ENCODE peak calls at places on chromosomes 3 and 15, in six cellular contexts. X, P, W, Q, I and D are unnamed samples.

GRCh38 chr3:143239026-143239425 is 119.5 kb downstream of the CHST2 start:
- DNase-seq in X (no peak), P (no peak), W (no peak), Q (no peak), I (no peak), D (no peak)

GRCh38 chr3:129005526-129006303 is 4.6 kb downstream of the EFCC1 start:
- DNase-seq in X (no peak), P (peak), W (peak), Q (no peak), I (no peak), D (no peak)

GRCh38 chr3:43373588-43373935 is 87.2 kb downstream of the SNRK start:
- DNase-seq in X (no peak), P (no peak), W (no peak), Q (no peak), I (peak), D (no peak)

GRCh38 chr3:112425382-112425781 is 73.9 kb downstream of the BTLA start:
- DNase-seq in X (no peak), P (no peak), W (no peak), Q (no peak), I (no peak), D (no peak)

GRCh38 chr15:40002295-40002694 is 36.7 kb downstream of the SRP14 start:
- DNase-seq in X (peak), P (no peak), W (no peak), Q (no peak), I (peak), D (no peak)

GRCh38 chr3:112128843-112129727 is 4.0 kb downstream of the GCSAM start:
- DNase-seq in X (no peak), P (no peak), W (peak), Q (no peak), I (peak), D (no peak)

GRCh38 chr15:61564785-61565184 is 335.7 kb upstream of the RORA start:
- DNase-seq in X (no peak), P (no peak), W (no peak), Q (no peak), I (no peak), D (no peak)

GRCh38 chr3:12288466-12289129 is at the start of gene PPARG:
- DNase-seq in X (no peak), P (peak), W (no peak), Q (peak), I (peak), D (no peak)

GRCh38 chr3:192750201-192750600 is 22.9 kb upstream of the FGF12 start:
- DNase-seq in X (no peak), P (no peak), W (no peak), Q (no peak), I (no peak), D (no peak)

GRCh38 chr3:5390221-5390620 is 202.7 kb downstream of the EDEM1 start:
- DNase-seq in X (no peak), P (no peak), W (peak), Q (no peak), I (no peak), D (no peak)

GRCh38 chr15:30992465-30992864 is 1.0 kb upstream of the MTMR10 start:
- DNase-seq in X (no peak), P (no peak), W (peak), Q (peak), I (no peak), D (no peak)

DNA sequence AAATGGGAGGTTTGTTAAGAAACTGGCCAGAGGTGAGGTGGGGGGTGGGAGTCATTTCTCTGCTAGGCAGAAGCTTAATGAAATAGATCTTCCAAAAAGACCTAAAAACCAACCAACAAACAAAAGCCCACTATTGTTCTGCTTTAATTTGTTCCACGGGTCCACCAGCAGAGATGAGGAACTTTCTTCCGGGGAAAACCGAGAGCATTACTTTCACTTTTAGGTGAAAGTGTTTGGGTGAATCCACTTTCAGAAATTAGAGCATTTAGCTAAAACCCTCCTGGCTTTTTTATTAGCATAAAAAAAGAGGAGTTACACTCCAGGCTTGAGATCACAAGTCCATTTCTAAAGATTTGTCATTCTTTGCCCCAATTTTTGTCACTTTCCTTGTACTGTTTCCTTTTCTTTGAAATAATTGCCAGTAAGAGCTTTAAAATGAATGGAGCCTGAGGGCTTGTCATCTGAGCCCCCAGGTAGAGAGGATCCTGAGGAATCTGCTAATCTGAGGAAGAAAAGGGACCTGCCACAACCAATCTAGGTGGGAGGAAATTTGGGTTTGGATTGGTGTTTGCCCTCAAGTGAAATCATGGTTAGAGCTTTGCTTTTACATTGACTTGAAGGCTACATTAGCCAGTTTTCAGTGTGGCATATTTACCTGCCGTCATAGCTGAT is 667.6 kb downstream of the NAALADL2 start:
- DNase-seq in X (no peak), P (no peak), W (no peak), Q (no peak), I (no peak), D (peak)
- H3K4me3 ChIP-seq in X (peak), P (peak), W (no peak), Q (no peak), I (no peak), D (peak)

DNA sequence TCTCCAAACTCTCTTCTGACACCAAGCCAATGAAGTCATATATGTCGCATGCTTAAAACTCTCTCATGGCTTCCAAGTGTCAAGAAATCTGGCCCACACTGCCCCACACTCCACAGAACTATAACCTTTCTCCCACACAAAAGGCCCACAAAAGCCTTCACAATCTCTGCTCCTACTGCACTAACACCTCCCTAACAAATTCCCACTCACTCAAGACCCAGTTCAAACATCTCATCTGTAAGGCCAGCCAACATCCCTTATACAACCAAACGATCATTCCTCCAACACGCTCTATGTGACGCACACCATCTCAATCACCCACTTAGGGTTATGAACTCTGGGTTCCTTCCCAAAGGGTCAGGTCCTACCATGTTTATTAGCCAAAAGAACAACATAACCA is 13.5 kb downstream of the TBC1D2B start:
- DNase-seq in X (no peak), P (no peak), W (no peak), Q (no peak), I (no peak), D (no peak)
- H3K27ac ChIP-seq in X (peak), P (peak), W (no peak), Q (no peak), I (no peak), D (no peak)

GRCh38 chr15:92393287-92393993 is at the start of gene ST8SIA2:
- DNase-seq in X (no peak), P (peak), W (no peak), Q (peak), I (no peak), D (peak)
- H3K4me3 ChIP-seq in X (peak), P (peak), W (no peak), Q (peak), I (no peak), D (peak)

GRCh38 chr15:91779960-91780359 is 73.5 kb upstream of the SLCO3A1 start:
- DNase-seq in X (no peak), P (no peak), W (no peak), Q (no peak), I (no peak), D (no peak)

GRCh38 chr15:91782221-91782620 is 71.3 kb upstream of the SLCO3A1 start:
- DNase-seq in X (no peak), P (no peak), W (no peak), Q (no peak), I (no peak), D (no peak)

GRCh38 chr15:91783451-91783850 is 70.1 kb upstream of the SLCO3A1 start:
- DNase-seq in X (no peak), P (no peak), W (no peak), Q (no peak), I (no peak), D (no peak)

GRCh38 chr15:91783001-91783400 is 70.5 kb upstream of the SLCO3A1 start:
- DNase-seq in X (no peak), P (no peak), W (no peak), Q (no peak), I (no peak), D (no peak)

DNA sequence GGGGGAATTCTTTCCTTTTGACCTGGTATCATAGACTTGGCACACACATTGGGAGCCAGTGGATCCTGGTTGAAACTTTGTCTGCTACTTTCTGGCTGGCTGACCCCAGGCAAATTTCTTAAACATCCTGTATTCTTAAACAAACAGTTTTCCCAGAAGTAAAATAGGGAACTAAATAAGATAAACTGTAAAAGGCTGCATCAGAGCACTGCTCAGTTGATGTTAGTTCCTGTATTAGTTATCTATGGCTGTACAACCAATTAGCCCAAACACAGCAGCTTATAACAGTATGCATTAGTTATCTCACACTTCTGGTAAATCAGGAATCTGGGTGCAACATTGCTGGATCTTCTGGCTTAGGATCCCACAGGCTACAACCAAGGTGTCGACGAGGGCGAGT is 73.1 kb upstream of the SLCO3A1 start:
- DNase-seq in X (no peak), P (no peak), W (no peak), Q (no peak), I (no peak), D (no peak)
- H3K27ac ChIP-seq in X (no peak), P (no peak), W (no peak), Q (no peak), I (no peak), D (no peak)

DNA sequence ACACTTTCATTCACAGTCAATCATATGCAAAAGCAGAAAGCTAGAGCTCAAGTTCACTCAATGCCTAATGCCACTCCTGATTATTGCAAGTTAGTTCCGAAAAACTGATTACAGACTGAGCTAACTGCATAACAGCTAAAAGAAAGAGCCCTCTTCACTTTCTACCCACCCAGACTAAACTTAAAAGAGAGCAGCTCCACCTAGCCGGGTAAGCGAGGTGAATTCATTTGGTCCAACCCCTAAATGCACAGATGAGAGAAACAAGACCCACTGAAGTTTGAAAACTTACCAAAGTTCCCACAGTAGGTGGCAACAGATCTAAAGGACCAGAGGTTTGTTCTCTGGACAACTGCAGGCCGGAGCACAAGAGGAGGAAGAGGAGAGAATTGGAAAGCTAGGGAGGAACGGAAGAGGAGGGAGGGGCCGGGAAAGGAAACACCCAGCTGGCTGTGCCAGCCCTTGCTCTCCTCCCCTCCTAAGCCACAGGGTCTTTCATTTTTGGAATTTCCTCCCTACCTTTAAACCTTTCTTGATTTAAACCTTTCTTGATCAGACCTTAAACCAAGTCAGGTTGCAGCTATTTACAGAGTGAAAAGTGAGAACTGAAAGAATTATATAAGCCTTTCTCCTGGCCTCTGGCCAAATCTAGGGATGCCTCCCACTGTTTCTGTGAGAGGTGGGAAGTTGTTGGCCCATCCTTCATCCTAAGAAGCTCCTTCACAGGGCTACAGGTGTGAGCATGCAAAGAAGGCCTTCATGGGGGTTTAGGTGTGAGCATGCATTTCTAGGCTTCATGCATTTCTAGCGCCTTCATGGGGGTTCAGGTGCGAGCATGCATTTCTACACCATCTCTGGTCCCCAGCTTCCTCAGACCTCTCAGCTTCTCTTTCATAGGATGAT is 114.7 kb upstream of the LMOD3 start:
- DNase-seq in X (no peak), P (no peak), W (no peak), Q (peak), I (no peak), D (no peak)
- H3K4me3 ChIP-seq in X (no peak), P (peak), W (no peak), Q (no peak), I (no peak), D (no peak)

GRCh38 chr3:134291300-134292254 is 40.9 kb upstream of the RYK start:
- DNase-seq in X (peak), P (peak), W (no peak), Q (no peak), I (peak), D (no peak)
- H3K27ac ChIP-seq in X (no peak), P (peak), W (no peak), Q (peak), I (no peak), D (no peak)

DNA sequence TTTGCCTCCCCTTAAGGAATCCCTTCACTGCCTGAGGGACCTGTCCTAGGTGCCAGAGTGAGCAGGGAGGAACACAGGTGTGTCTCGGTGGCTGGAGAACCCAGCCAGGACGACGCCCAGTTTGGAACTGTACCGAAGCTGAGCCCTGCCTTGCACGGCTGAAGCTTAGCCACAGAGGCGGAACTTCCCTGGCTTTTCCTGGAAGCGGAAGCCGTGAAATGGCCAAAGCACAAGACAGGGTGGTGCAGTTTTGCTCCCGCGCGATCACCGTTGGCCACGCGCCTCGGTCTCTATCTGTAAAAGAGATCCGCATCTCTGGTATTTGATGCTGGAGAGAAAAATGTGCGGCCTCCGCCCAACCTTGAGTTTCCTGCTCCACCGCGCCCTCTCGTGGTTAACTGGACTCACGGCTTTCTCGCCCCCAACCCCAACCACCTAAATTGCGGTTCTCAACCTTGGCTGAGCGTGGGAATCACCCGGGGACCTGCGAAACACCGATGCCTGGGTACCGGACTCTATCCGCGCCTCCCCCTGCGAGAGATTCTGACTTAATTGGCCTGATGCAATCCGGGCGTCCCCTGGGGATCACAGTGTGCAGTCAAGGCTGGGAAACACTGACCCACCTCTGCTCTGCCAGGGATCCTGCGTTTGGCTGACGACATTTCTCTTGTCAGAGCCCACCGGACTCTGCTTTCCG is 70.7 kb upstream of the ABHD2 start:
- DNase-seq in X (peak), P (peak), W (peak), Q (peak), I (peak), D (peak)
- H3K4me3 ChIP-seq in X (peak), P (peak), W (peak), Q (no peak), I (peak), D (peak)

DNA sequence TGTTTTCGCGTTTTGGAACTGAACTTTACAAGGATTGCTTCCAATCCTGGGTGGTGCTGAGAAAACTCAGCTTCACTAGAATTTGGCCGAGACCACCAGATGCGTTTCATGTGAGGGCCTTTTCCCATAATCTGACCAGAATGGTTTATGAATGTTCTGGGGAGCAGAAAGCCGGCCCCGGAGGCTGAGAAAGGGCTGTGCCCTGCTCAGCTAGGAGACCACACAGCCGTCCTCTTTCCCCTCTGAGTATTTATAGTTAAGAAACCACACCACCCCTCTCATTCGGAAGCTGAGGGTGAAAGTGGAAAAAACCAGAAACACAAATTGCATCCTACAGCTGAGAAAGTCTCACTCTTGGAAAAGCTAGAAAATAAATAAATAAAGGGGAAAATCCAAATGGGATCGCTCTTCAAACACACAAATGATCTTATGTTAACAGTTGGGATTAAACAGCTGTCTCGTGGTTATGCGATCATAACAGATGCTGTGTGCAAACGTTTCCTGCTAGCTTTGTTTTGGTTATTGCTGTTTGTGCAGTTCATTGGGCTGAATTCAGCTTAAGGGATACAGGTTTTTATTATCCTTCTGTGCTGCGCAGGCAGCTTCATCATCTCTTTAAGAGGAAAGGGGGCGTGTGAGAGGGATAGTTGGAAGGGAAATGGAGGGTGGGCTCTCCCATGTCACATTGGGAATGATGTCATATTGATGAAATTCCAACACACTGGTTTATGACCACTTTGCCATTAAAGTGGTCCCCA is 1026.2 kb upstream of the NR2F2 start:
- DNase-seq in X (no peak), P (no peak), W (no peak), Q (peak), I (no peak), D (peak)
- H3K27ac ChIP-seq in X (no peak), P (peak), W (no peak), Q (no peak), I (no peak), D (peak)

GRCh38 chr3:171455603-171456550 is 4.3 kb downstream of the TNIK start:
- DNase-seq in X (no peak), P (peak), W (no peak), Q (no peak), I (peak), D (no peak)

GRCh38 chr3:171454026-171454425 is 6.2 kb downstream of the TNIK start:
- DNase-seq in X (no peak), P (no peak), W (no peak), Q (no peak), I (no peak), D (no peak)

GRCh38 chr3:171456765-171457164 is 3.4 kb downstream of the TNIK start:
- DNase-seq in X (no peak), P (no peak), W (no peak), Q (no peak), I (no peak), D (no peak)

GRCh38 chr3:171451915-171452707 is 8.1 kb downstream of the TNIK start:
- DNase-seq in X (no peak), P (no peak), W (no peak), Q (no peak), I (no peak), D (no peak)

DNA sequence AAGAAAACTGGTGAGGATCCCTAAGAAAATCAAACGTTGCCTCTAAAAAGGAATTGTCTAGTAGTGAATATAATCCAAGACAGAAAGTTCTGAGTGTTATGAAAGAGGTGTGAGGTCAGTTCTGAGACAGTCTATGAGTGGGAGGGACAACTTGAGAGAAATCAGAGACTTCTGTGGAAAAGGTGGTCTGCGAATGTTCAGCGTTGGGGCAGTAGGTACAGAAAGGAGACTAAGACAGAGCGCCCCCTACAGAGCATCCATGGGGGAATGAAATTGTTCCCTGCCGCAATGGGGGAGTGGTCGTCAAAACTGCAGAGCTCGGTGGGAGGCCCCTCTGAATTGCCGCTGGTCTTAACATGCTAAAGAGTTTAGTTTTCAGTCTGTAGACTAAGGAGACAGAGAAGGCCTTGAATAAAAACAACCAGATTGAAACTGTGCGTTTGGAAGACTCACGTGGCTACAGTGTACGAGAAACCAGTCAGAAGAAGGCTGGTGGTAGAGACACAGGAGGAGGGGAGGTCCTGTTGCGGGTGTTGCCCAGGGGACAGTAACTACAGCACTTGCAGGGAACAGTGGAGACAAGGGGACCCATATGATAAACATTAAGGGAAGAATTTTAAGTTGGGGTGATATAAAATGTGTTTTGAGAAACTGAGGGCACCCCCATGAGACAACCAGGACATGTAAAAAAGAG is 6.9 kb downstream of the TNIK start:
- DNase-seq in X (no peak), P (no peak), W (no peak), Q (peak), I (no peak), D (no peak)
- H3K4me3 ChIP-seq in X (no peak), P (no peak), W (no peak), Q (no peak), I (no peak), D (no peak)

GRCh38 chr3:80355144-80355543 is 587.3 kb upstream of the ROBO1 start:
- DNase-seq in X (no peak), P (no peak), W (no peak), Q (no peak), I (no peak), D (no peak)
- H3K27ac ChIP-seq in X (no peak), P (no peak), W (no peak), Q (no peak), I (no peak), D (no peak)